ENCODE peak calls at places on chromosomes 13 and 19, in eight cellular contexts. J is dermis microvascular lymphatic vessel endothelial cell, H is T-helper 9 cell, B is pancreas, K is ecto neural progenitor cell, W is lung, F is stomach, N is AML-193. O is an unnamed sample.

GRCh38 chr13:101545521-101545920 is 93.0 kb downstream of the ITGBL1 start:
- DNase-seq in F (no peak), K (no peak), B (no peak), W (no peak), H (no peak), N (no peak), J (no peak), O (no peak)

GRCh38 chr13:112444001-112444311 is 67.8 kb downstream of the SPACA7 start:
- DNase-seq in H (no peak), B (peak), N (peak), W (peak), K (peak), F (peak), J (peak), O (peak)

GRCh38 chr19:33804021-33804799 is 7.5 kb downstream of the KCTD15 start:
- DNase-seq in H (no peak), W (no peak), B (peak), K (no peak), J (no peak), F (peak), N (no peak), O (no peak)

GRCh38 chr13:76754414-76754813 is 131.8 kb downstream of the KCTD12 start:
- DNase-seq in B (no peak), K (no peak), F (no peak), J (peak), W (no peak), N (no peak), H (no peak), O (no peak)

GRCh38 chr19:13329766-13330165 is 176.5 kb downstream of the CACNA1A start:
- DNase-seq in B (no peak), H (no peak), N (no peak), W (no peak), K (no peak), J (no peak), F (no peak), O (no peak)

GRCh38 chr19:49849433-49850220 is 1.3 kb upstream of the PTOV1 start:
- DNase-seq in N (no peak), H (no peak), W (no peak), B (no peak), K (no peak), J (no peak), F (no peak), O (no peak)

GRCh38 chr13:30307194-30307965 is at the start of gene KATNAL1:
- DNase-seq in K (no peak), B (peak), N (peak), J (no peak), F (peak), W (peak), H (peak), O (peak)

GRCh38 chr19:18044825-18045304 is 36.9 kb downstream of the ARRDC2 start:
- DNase-seq in H (peak), N (peak), W (peak), B (peak), F (peak), K (no peak), J (no peak), O (peak)

GRCh38 chr19:6057651-6058365 is 52.5 kb downstream of the RFX2 start:
- DNase-seq in N (no peak), H (no peak), B (no peak), J (no peak), F (no peak), K (peak), W (no peak), O (no peak)

GRCh38 chr19:34639491-34640085 is 37.4 kb downstream of the SCGB2B2 start:
- DNase-seq in H (peak), B (no peak), W (peak), N (peak), K (no peak), F (peak), J (peak), O (peak)

GRCh38 chr19:6473652-6474051 is 7.9 kb downstream of the DENND1C start:
- DNase-seq in W (no peak), B (no peak), J (no peak), F (peak), N (no peak), H (no peak), K (no peak), O (no peak)

GRCh38 chr13:31699650-31700049 is 39.7 kb upstream of the RXFP2 start:
- DNase-seq in H (no peak), W (no peak), N (no peak), B (no peak), J (no peak), K (no peak), F (no peak), O (no peak)

GRCh38 chr19:35642798-35643254 is 1.3 kb downstream of the ETV2 start:
- DNase-seq in N (no peak), K (peak), F (no peak), B (peak), W (no peak), J (no peak), H (no peak), O (no peak)

GRCh38 chr19:1860133-1860775 is 3.1 kb downstream of the KLF16 start:
- DNase-seq in W (no peak), J (no peak), N (peak), H (peak), F (no peak), B (no peak), K (peak), O (no peak)

GRCh38 chr13:42769650-42770049 is 11.7 kb upstream of the FAM216B start:
- DNase-seq in B (no peak), F (no peak), W (no peak), N (no peak), J (no peak), K (no peak), H (no peak), O (no peak)

GRCh38 chr13:49367640-49368431 is 76.0 kb downstream of the CAB39L start:
- DNase-seq in W (no peak), K (no peak), J (no peak), F (no peak), N (no peak), H (no peak), B (no peak), O (no peak)

GRCh38 chr19:44582581-44583265 is 30.6 kb upstream of the IGSF23 start:
- DNase-seq in F (no peak), W (no peak), K (peak), N (no peak), H (no peak), B (no peak), J (no peak), O (no peak)

GRCh38 chr19:15584541-15585115 is 30.4 kb upstream of the CYP4F8 start:
- DNase-seq in N (peak), B (peak), W (peak), F (peak), H (peak), K (peak), J (peak), O (peak)

GRCh38 chr19:11304936-11305335 is 9.0 kb downstream of the TSPAN16 start:
- DNase-seq in K (no peak), F (no peak), B (no peak), N (no peak), W (no peak), J (no peak), H (no peak), O (no peak)

GRCh38 chr13:43036386-43037220 is 13.2 kb downstream of the DNAJC15 start:
- DNase-seq in H (no peak), W (no peak), N (no peak), K (no peak), J (no peak), B (peak), F (no peak), O (no peak)

O was measured in T-helper 2 cell treated with Interferon-gamma antibody and Interleukin-4, amounts not matched to agents 5 μg/mL and 100 μg/mL, for 36 hours.